ENCODE peak calls at places on chromosomes 11 and 22, in five cellular contexts. D, I, A, N and O are unnamed samples.
A peak's percentile ranks its signal among the peaks of the same experiment; 100 is the strongest.

GRCh38 chr11:115126515-115127208 is 377.6 kb downstream of the CADM1 start:
- DNase-seq in I (no peak), N (no peak), A (no peak), D (no peak), O (no peak)

GRCh38 chr22:20392983-20393704 is 807 bp upstream of the ZNF74 start:
- DNase-seq in A (no peak), D (no peak), I (no peak), N (no peak), O (no peak)

GRCh38 chr11:61122761-61123160 is 20.5 kb downstream of the CD5 start:
- DNase-seq in D (no peak), A (no peak), N (no peak), I (no peak), O (no peak)

GRCh38 chr11:132920391-132921095 is 611.8 kb downstream of the OPCML start:
- DNase-seq in N (no peak), A (no peak), D (no peak), I (no peak), O (no peak)

GRCh38 chr11:110531056-110531756 is 101.5 kb downstream of the FDX1 start:
- DNase-seq in I (no peak), D (no peak), N (no peak), A (no peak), O (no peak)

GRCh38 chr11:34366522-34366921 is 8.7 kb upstream of the ABTB2 start:
- DNase-seq in A (no peak), N (no peak), D (no peak), I (peak; percentile 41), O (peak; percentile 67)

GRCh38 chr22:18987765-18988164 is 51.7 kb upstream of the PRODH start:
- DNase-seq in D (peak; percentile 31), A (peak; percentile 62), I (no peak), N (no peak), O (peak; percentile 4)

GRCh38 chr11:36702330-36703054 is 104.5 kb upstream of the RAG2 start:
- DNase-seq in D (peak; percentile 38), A (peak; percentile 78), I (peak; percentile 58), N (no peak), O (peak; percentile 73)

GRCh38 chr11:115362997-115363396 is 141.2 kb downstream of the CADM1 start:
- DNase-seq in A (no peak), D (no peak), N (no peak), I (no peak), O (no peak)

GRCh38 chr22:26646158-26646557 is 11.2 kb upstream of the MIAT start:
- DNase-seq in A (no peak), I (peak; percentile 54), D (no peak), N (no peak), O (peak; percentile 41)

GRCh38 chr22:48262596-48263430 is 1500.4 kb downstream of the TBC1D22A start:
- DNase-seq in N (no peak), I (no peak), A (no peak), D (no peak), O (no peak)

GRCh38 chr22:31613286-31613903 is 48.6 kb downstream of the PISD start:
- DNase-seq in N (no peak), I (no peak), D (no peak), A (no peak), O (no peak)

GRCh38 chr11:12087075-12087775 is 23.2 kb upstream of the MICAL2 start:
- DNase-seq in N (no peak), I (peak; percentile 93), A (no peak), D (peak; percentile 52), O (peak; percentile 86)

GRCh38 chr11:85835729-85836128 is 19.5 kb upstream of the CCDC83 start:
- DNase-seq in D (no peak), N (no peak), A (no peak), I (no peak), O (no peak)

GRCh38 chr11:365831-366230 is 3.5 kb upstream of the B4GALNT4 start:
- DNase-seq in D (no peak), N (no peak), I (no peak), A (no peak), O (no peak)

GRCh38 chr22:50009251-50009650 is 3.3 kb downstream of the IL17REL start:
- DNase-seq in D (no peak), A (no peak), I (no peak), N (no peak), O (no peak)

GRCh38 chr11:9017773-9018172 is 14.0 kb upstream of the NRIP3 start:
- DNase-seq in N (peak; percentile 9), I (peak; percentile 83), D (peak; percentile 50), A (no peak), O (peak; percentile 19)

GRCh38 chr11:44335052-44335894 is 25.3 kb upstream of the ALX4 start:
- DNase-seq in A (peak; percentile 50), I (no peak), N (no peak), D (no peak), O (no peak)

GRCh38 chr11:101915811-101916291 is 471 bp downstream of the ANGPTL5 start:
- DNase-seq in D (no peak), N (no peak), I (peak; percentile 75), A (peak; percentile 29), O (peak; percentile 81)

GRCh38 chr11:103326070-103326794 is 217.0 kb downstream of the DYNC2H1 start:
- DNase-seq in I (peak; percentile 95), N (no peak), D (peak; percentile 32), A (peak; percentile 69), O (peak; percentile 86)
- H3K4me3 ChIP-seq in I (peak overlapping the region; percentile 28), N (no peak overlapping the region), D (no peak overlapping the region), A (no peak overlapping the region), O (no peak overlapping the region)

GRCh38 chr22:29994027-29994715 is 86.1 kb upstream of the HORMAD2 start:
- DNase-seq in N (no peak), D (no peak), A (no peak), I (peak; percentile 71), O (peak; percentile 22)
- TF ChIP-seq CTCF in N (no peak), D (no peak), A (no peak), I (no peak), O (peak; percentile 28)

GRCh38 chr11:64686466-64687175 is 36.4 kb downstream of the NRXN2 start:
- DNase-seq in A (no peak), D (no peak), N (no peak), I (no peak), O (no peak)
- H3K4me3 ChIP-seq in A (no peak overlapping the region), D (no peak overlapping the region), N (no peak overlapping the region), I (no peak overlapping the region), O (no peak overlapping the region)

DNA sequence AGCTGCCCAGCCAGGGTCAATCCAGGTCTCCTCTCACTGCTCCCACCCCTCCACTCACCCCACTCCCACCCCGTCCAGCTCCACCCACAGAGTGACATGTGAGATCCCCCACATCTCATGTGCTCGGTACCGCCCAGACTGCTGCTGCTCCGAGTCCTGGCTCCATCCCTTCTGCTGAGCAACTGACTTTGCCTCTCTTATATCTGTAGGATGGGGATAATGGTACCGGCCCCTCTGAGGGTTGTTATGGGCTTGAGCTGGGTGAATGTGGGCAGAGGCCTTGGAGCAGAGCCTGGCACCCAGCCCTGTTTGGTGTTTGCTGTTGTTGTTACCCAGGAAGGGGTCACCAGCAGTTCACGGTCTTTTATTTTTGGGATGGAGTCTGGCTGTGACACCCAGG is 77.0 kb downstream of the ST3GAL4 start:
- DNase-seq in D (no peak), I (no peak), N (no peak), A (no peak), O (no peak)
- TF ChIP-seq CTCF in D (no peak), I (no peak), N (no peak), A (no peak), O (no peak)

GRCh38 chr11:88414385-88414861 is 76.9 kb upstream of the CTSC start:
- DNase-seq in N (no peak), A (no peak), D (peak; percentile 47), I (peak; percentile 29), O (peak; percentile 93)
- H3K4me3 ChIP-seq in N (no peak overlapping the region), A (no peak overlapping the region), D (no peak overlapping the region), I (no peak overlapping the region), O (no peak overlapping the region)

GRCh38 chr11:3195251-3196160 is 23.1 kb downstream of the MRGPRG start:
- DNase-seq in D (no peak), A (no peak), N (no peak), I (peak; percentile 15), O (peak; percentile 20)
- TF ChIP-seq CTCF in D (peak; percentile 37), A (peak; percentile 7), N (peak; percentile 31), I (peak; percentile 60), O (peak; percentile 54)

GRCh38 chr22:37284807-37285355 is 2.6 kb downstream of the CYTH4 start:
- DNase-seq in N (no peak), A (no peak), D (peak; percentile 36), I (no peak), O (no peak)
- H3K4me3 ChIP-seq in N (peak overlapping the region; percentile 67), A (no peak overlapping the region), D (peak overlapping the region; percentile 35), I (no peak overlapping the region), O (no peak overlapping the region)

DNA sequence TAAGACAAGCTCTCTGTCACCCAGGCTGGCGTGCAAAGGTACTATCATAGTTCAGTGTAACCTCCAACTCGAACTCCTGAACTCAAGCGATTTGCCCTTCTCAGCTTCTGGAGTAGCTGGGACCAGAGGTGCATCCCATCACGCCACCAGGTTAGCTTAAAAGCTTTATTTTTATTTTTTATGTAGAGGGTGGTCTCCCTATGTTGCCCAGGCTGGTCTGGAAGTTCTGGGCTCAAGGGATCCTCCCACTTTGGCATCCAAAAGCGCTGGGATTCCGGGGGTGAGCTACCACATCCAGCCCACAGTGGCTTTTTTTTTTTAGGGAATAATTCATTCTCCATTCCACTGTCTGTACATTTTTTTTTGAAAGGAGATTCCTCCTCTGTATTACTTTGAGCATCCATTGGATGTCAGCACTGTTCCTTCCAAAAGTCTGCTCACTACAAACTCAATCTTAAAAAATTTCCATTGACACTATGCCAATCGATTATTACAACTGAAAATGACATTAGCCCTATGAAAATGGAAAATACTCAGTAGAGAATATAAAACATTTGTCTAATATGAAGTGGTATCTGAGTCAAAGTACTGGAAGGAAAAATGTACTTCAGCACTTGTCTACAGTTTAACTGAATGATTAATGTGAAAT is 1.3 kb upstream of the LPXN start:
- DNase-seq in D (no peak), A (no peak), N (no peak), I (peak; percentile 64), O (peak; percentile 57)
- TF ChIP-seq CTCF in D (peak; percentile 47), A (peak; percentile 37), N (no peak), I (peak; percentile 63), O (peak; percentile 43)

GRCh38 chr11:74778581-74778980 is 29.9 kb downstream of the RNF169 start:
- DNase-seq in A (no peak), N (no peak), I (no peak), D (no peak), O (no peak)

GRCh38 chr11:74780277-74780870 is 31.7 kb downstream of the RNF169 start:
- DNase-seq in N (no peak), A (no peak), I (no peak), D (no peak), O (peak; percentile 38)

GRCh38 chr11:74784234-74784633 is 35.6 kb downstream of the RNF169 start:
- DNase-seq in D (no peak), A (no peak), N (no peak), I (no peak), O (no peak)

GRCh38 chr11:74777877-74778276 is 29.2 kb downstream of the RNF169 start:
- DNase-seq in A (no peak), N (no peak), I (no peak), D (no peak), O (no peak)

DNA sequence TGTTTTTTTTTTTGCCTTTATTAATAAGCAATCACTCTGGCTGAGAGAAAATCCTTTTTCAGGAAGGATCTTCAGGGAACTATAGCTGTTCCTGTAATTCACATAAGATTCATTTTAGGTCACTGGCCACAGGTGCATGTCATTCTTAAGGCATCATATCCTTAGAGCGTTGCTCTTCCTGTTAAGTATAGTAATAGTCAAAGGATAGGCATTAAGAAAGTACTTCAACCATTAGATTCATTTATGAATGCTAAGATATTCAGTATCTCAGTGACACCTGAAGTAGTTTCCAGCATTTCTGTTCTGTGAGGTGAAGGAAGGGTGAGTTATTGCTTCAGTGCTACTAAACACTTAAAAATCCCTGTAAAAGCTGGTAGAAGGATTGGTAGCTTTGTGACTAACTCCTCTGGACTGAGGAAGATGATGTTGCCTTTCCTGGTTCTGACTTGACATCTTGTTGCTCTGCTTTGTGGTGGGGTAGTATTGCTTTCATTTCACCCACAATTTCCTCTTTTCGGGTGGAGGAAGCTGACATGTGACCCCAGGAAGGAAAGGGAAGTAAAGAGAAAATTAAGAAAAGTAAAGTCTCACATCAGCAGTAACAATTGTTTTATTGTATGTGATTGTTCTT is 34.7 kb downstream of the RNF169 start:
- DNase-seq in N (no peak), I (peak; percentile 70), A (no peak), D (no peak), O (peak; percentile 35)
- H3K4me3 ChIP-seq in N (no peak overlapping the region), I (no peak overlapping the region), A (no peak overlapping the region), D (no peak overlapping the region), O (no peak overlapping the region)